ENCODE peak calls at places on chromosomes 1 and 21, in four cellular contexts. L, W, O and E are unnamed samples.

GRCh38 chr1:4702927-4703326 is 48.5 kb downstream of the AJAP1 start:
- DNase-seq in L (no peak), W (no peak), O (no peak), E (no peak)

GRCh38 chr1:230091473-230092231 is 24.6 kb downstream of the GALNT2 start:
- DNase-seq in L (no peak), W (no peak), O (no peak), E (no peak)

GRCh38 chr1:116020668-116021272 is 44.5 kb downstream of the SLC22A15 start:
- DNase-seq in L (peak; percentile 23), W (peak; percentile 9), O (no peak), E (no peak)

GRCh38 chr1:248229360-248229908 is 1.8 kb upstream of the OR2M4 start:
- DNase-seq in L (no peak), W (no peak), O (no peak), E (no peak)

GRCh38 chr21:34029724-34030528 is 43.5 kb upstream of the MRPS6 start:
- DNase-seq in L (peak; percentile 16), W (no peak), O (no peak), E (peak; percentile 31)

GRCh38 chr1:12594490-12594889 is 23.5 kb downstream of the DHRS3 start:
- DNase-seq in L (no peak), W (no peak), O (no peak), E (no peak)

GRCh38 chr1:164746677-164747076 is 187.7 kb downstream of the PBX1 start:
- DNase-seq in L (no peak), W (no peak), O (no peak), E (no peak)

GRCh38 chr1:181317261-181317924 is 165.9 kb upstream of the CACNA1E start:
- DNase-seq in L (no peak), W (no peak), O (no peak), E (no peak)

GRCh38 chr1:78155121-78155520 is 109.4 kb downstream of the GIPC2 start:
- DNase-seq in L (no peak), W (no peak), O (no peak), E (no peak)

GRCh38 chr1:40745180-40745579 is 38.4 kb upstream of the KCNQ4 start:
- DNase-seq in L (no peak), W (no peak), O (no peak), E (no peak)

GRCh38 chr1:109617291-109617801 is 2.1 kb downstream of the GNAT2 start:
- DNase-seq in L (no peak), W (no peak), O (no peak), E (no peak)

GRCh38 chr1:109912214-109912861 is 1.7 kb downstream of the CSF1 start:
- DNase-seq in L (no peak), W (no peak), O (no peak), E (no peak)

GRCh38 chr1:47984175-47984789 is 12.9 kb downstream of the TRABD2B start:
- DNase-seq in L (no peak), W (no peak), O (no peak), E (no peak)

GRCh38 chr1:201954263-201955008 is 867 bp upstream of the TIMM17A start:
- DNase-seq in L (no peak), W (no peak), O (no peak), E (no peak)

GRCh38 chr1:51421961-51422360 is 91.6 kb upstream of the TTC39A start:
- DNase-seq in L (no peak), W (no peak), O (no peak), E (no peak)

GRCh38 chr1:42302034-42302433 is 33.0 kb downstream of the FOXJ3 start:
- DNase-seq in L (no peak), W (no peak), O (no peak), E (no peak)

GRCh38 chr1:153578936-153579335 is 13.3 kb upstream of the S100A2 start:
- DNase-seq in L (no peak), W (no peak), O (no peak), E (no peak)

GRCh38 chr1:1768249-1768992 is 9.8 kb downstream of the NADK start:
- DNase-seq in L (no peak), W (no peak), O (no peak), E (no peak)